ENCODE peak calls at places on chromosome 15, in seven cellular contexts. D is activated effector memory CD4-positive, alpha-beta T cell treated with anti-CD3 and anti-CD28 coated beads, Interleukin-2, amount 50 U/mL, for 16 hours; E is left ventricle myocardium inferior; Z is CD4-positive, alpha-beta T cell; H is stimulated activated CD4-positive, alpha-beta T cell treated with anti-CD3 and anti-CD28 coated beads, Interleukin-12 subunit alpha, Interleukin-12 subunit beta, amount 100 ng/mL, for 24 hours; O is pancreas; M is ACHN. K is an unnamed sample.
A peak's percentile ranks its signal among the peaks of the same experiment; 100 is the strongest.

GRCh38 chr15:57323806-57324589 is 52.3 kb upstream of the CGNL1 start:
- DNase-seq in D (no peak), E (peak; percentile 10), Z (no peak), H (no peak), O (no peak), M (peak; percentile 94), K (peak; percentile 49)

GRCh38 chr15:36724493-36724892 is 145.1 kb downstream of the CDIN1 start:
- DNase-seq in D (no peak), E (no peak), Z (no peak), H (no peak), O (no peak), M (no peak), K (no peak)

GRCh38 chr15:67746450-67746849 is 78.9 kb upstream of the SKOR1 start:
- DNase-seq in D (no peak), E (no peak), Z (no peak), H (no peak), O (no peak), M (no peak), K (no peak)

GRCh38 chr15:81157939-81158223 is 23.8 kb downstream of the CFAP161 start:
- DNase-seq in D (no peak), E (no peak), Z (no peak), H (no peak), O (no peak), M (no peak), K (no peak)

GRCh38 chr15:65004993-65005392 is 15.3 kb upstream of the SPG21 start:
- DNase-seq in D (no peak), E (no peak), Z (no peak), H (no peak), O (no peak), M (no peak), K (no peak)

GRCh38 chr15:74245342-74245931 is 9.3 kb downstream of the CCDC33 start:
- DNase-seq in D (no peak), E (no peak), Z (no peak), H (no peak), O (no peak), M (no peak), K (no peak)

GRCh38 chr15:69194854-69195253 is 34.4 kb downstream of the GLCE start:
- DNase-seq in D (no peak), E (no peak), Z (no peak), H (no peak), O (no peak), M (no peak), K (no peak)

GRCh38 chr15:39874890-39875549 is 45.0 kb downstream of the GPR176 start:
- DNase-seq in D (no peak), E (no peak), Z (no peak), H (no peak), O (no peak), M (peak; percentile 49), K (no peak)

GRCh38 chr15:77421370-77421700 is 647 bp downstream of the HMG20A start:
- DNase-seq in D (peak; percentile 65), E (no peak), Z (no peak), H (no peak), O (no peak), M (peak; percentile 31), K (no peak)

GRCh38 chr15:27850961-27851636 is 248.0 kb downstream of the OCA2 start:
- DNase-seq in D (peak; percentile 43), E (no peak), Z (no peak), H (no peak), O (no peak), M (no peak), K (no peak)

GRCh38 chr15:89808160-89808870 is 6.3 kb downstream of the ANPEP start:
- DNase-seq in D (no peak), E (no peak), Z (no peak), H (no peak), O (no peak), M (no peak), K (no peak)

GRCh38 chr15:52100807-52101206 is 11.8 kb downstream of the BCL2L10 start:
- DNase-seq in D (no peak), E (peak; percentile 79), Z (no peak), H (no peak), O (no peak), M (peak; percentile 88), K (peak; percentile 83)

GRCh38 chr15:101501703-101502373 is 12.3 kb upstream of the PCSK6 start:
- DNase-seq in D (peak; percentile 72), E (no peak), Z (peak; percentile 24), H (peak; percentile 19), O (peak; percentile 62), M (peak; percentile 16), K (no peak)

GRCh38 chr15:52137432-52138357 is 25.1 kb upstream of the BCL2L10 start:
- DNase-seq in D (no peak), E (no peak), Z (no peak), H (no peak), O (no peak), M (no peak), K (no peak)

GRCh38 chr15:25177955-25178801 is 223.4 kb downstream of the SNRPN start:
- DNase-seq in D (peak; percentile 46), E (peak; percentile 7), Z (no peak), H (no peak), O (peak; percentile 47), M (no peak), K (no peak)

GRCh38 chr15:66850078-66850991 is 148.3 kb downstream of the SMAD6 start:
- DNase-seq in D (peak; percentile 59), E (peak; percentile 58), Z (no peak), H (no peak), O (peak; percentile 72), M (no peak), K (no peak)

GRCh38 chr15:84840741-84841429 is 23.7 kb downstream of the ALPK3 start:
- DNase-seq in D (no peak), E (peak; percentile 79), Z (no peak), H (no peak), O (peak; percentile 89), M (no peak), K (no peak)

GRCh38 chr15:43219929-43220886 is 610 bp downstream of the EPB42 start:
- DNase-seq in D (no peak), E (no peak), Z (no peak), H (no peak), O (no peak), M (no peak), K (no peak)

GRCh38 chr15:28989239-28989830 is 103.6 kb downstream of the APBA2 start:
- DNase-seq in D (no peak), E (no peak), Z (no peak), H (no peak), O (no peak), M (peak; percentile 20), K (no peak)

GRCh38 chr15:40697916-40698315 is 2.9 kb downstream of the RAD51 start:
- DNase-seq in D (no peak), E (no peak), Z (no peak), H (no peak), O (no peak), M (no peak), K (no peak)

GRCh38 chr15:62887113-62887570 is 155.4 kb upstream of the TPM1 start:
- DNase-seq in D (no peak), E (no peak), Z (no peak), H (no peak), O (no peak), M (no peak), K (no peak)

GRCh38 chr15:89749951-89750559 is 994 bp downstream of the MESP1 start:
- DNase-seq in D (no peak), E (no peak), Z (peak; percentile 7), H (no peak), O (peak; percentile 86), M (peak; percentile 2), K (no peak)

GRCh38 chr15:56150204-56150603 is 93.5 kb downstream of the RFX7 start:
- DNase-seq in D (peak; percentile 55), E (no peak), Z (no peak), H (no peak), O (no peak), M (no peak), K (no peak)

GRCh38 chr15:97961067-97961954 is 808 bp downstream of the ARRDC4 start:
- DNase-seq in D (peak; percentile 67), E (peak; percentile 56), Z (no peak), H (no peak), O (peak; percentile 87), M (no peak), K (no peak)

GRCh38 chr15:32979710-32980109 is 214.8 kb downstream of the FMN1 start:
- DNase-seq in D (no peak), E (no peak), Z (no peak), H (no peak), O (no peak), M (no peak), K (peak; percentile 68)

GRCh38 chr15:60844431-60845174 is 365.7 kb upstream of the ICE2 start:
- DNase-seq in D (peak; percentile 84), E (no peak), Z (peak; percentile 47), H (no peak), O (no peak), M (no peak), K (no peak)

GRCh38 chr15:26087395-26087794 is 224.3 kb upstream of the ATP10A start:
- DNase-seq in D (no peak), E (no peak), Z (no peak), H (no peak), O (no peak), M (no peak), K (no peak)

GRCh38 chr15:101349497-101349951 is 54.5 kb upstream of the SNRPA1 start:
- DNase-seq in D (no peak), E (no peak), Z (no peak), H (no peak), O (no peak), M (no peak), K (no peak)

GRCh38 chr15:48965972-48966371 is 2.3 kb upstream of the SHC4 start:
- DNase-seq in D (no peak), E (no peak), Z (no peak), H (no peak), O (no peak), M (peak; percentile 70), K (no peak)

GRCh38 chr15:60886680-60887079 is 342.4 kb downstream of the RORA start:
- DNase-seq in D (no peak), E (no peak), Z (no peak), H (no peak), O (no peak), M (no peak), K (no peak)

GRCh38 chr15:88918738-88919137 is 5.6 kb upstream of the MFGE8 start:
- DNase-seq in D (peak; percentile 73), E (peak; percentile 74), Z (no peak), H (no peak), O (no peak), M (peak; percentile 94), K (peak; percentile 98)

GRCh38 chr15:80228959-80229610 is 22.9 kb downstream of the CTXND1 start:
- DNase-seq in D (no peak), E (no peak), Z (no peak), H (no peak), O (no peak), M (peak; percentile 20), K (peak; percentile 12)

GRCh38 chr15:45307230-45307924 is 55.3 kb downstream of the SLC28A2 start:
- DNase-seq in D (no peak), E (no peak), Z (no peak), H (no peak), O (no peak), M (peak; percentile 57), K (peak; percentile 7)

GRCh38 chr15:82808634-82809041 is 790 bp upstream of the WHAMM start:
- DNase-seq in D (no peak), E (no peak), Z (no peak), H (no peak), O (no peak), M (peak; percentile 48), K (no peak)

GRCh38 chr15:25091421-25092158 is 136.8 kb downstream of the SNRPN start:
- DNase-seq in D (no peak), E (no peak), Z (no peak), H (no peak), O (no peak), M (no peak), K (no peak)

GRCh38 chr15:71133734-71134464 is 18.6 kb downstream of the THSD4 start:
- DNase-seq in D (no peak), E (peak; percentile 55), Z (no peak), H (no peak), O (no peak), M (no peak), K (no peak)